ENCODE peak calls at places on chromosome 18, in seven cellular contexts. A is HCT116, F is H1, J is SK-N-SH, B is GM12878, D is HepG2, E is K562. H is an unnamed sample.

GRCh38 chr18:70417847-70418246 is 129.0 kb downstream of the SOCS6 start:
- DNase-seq in D (no peak), J (peak), E (no peak), B (no peak), A (no peak), F (no peak), H (no peak)

GRCh38 chr18:3015203-3015590 is 2.3 kb upstream of the LPIN2 start:
- DNase-seq in F (no peak), E (peak), D (peak), J (no peak), A (peak), B (no peak), H (no peak)

GRCh38 chr18:76923485-76924085 is 101.2 kb downstream of the ZNF236 start:
- DNase-seq in J (peak), D (peak), A (peak), E (peak), B (no peak), F (peak), H (peak)

GRCh38 chr18:10420561-10421352 is 33.7 kb upstream of the APCDD1 start:
- DNase-seq in F (no peak), D (no peak), E (no peak), B (no peak), A (no peak), J (no peak), H (no peak)

GRCh38 chr18:73487956-73488355 is 620.2 kb upstream of the NETO1 start:
- DNase-seq in F (no peak), B (no peak), J (no peak), A (no peak), D (no peak), E (no peak), H (no peak)

GRCh38 chr18:845152-845819 is 33.2 kb upstream of the YES1 start:
- DNase-seq in A (peak), B (no peak), D (peak), E (no peak), F (no peak), J (no peak), H (no peak)

GRCh38 chr18:57901819-57902600 is 98.9 kb upstream of the ATP8B1 start:
- DNase-seq in A (no peak), D (peak), J (no peak), F (no peak), E (no peak), B (no peak), H (no peak)

GRCh38 chr18:24603151-24603550 is 142.7 kb downstream of the HRH4 start:
- DNase-seq in B (no peak), F (no peak), D (no peak), E (no peak), A (no peak), J (no peak), H (no peak)

GRCh38 chr18:38009335-38009734 is 443.7 kb upstream of the CELF4 start:
- DNase-seq in F (no peak), E (no peak), B (no peak), J (no peak), A (no peak), D (no peak), H (no peak)

GRCh38 chr18:70121842-70122241 is 83.6 kb downstream of the RTTN start:
- DNase-seq in A (no peak), E (no peak), D (no peak), B (peak), F (no peak), J (no peak), H (no peak)

GRCh38 chr18:63736856-63737255 is 34.1 kb downstream of the SERPINB11 start:
- DNase-seq in E (no peak), A (peak), F (no peak), D (no peak), B (no peak), J (no peak), H (no peak)

GRCh38 chr18:32669549-32670165 is 103.2 kb downstream of the KLHL14 start:
- DNase-seq in D (peak), J (peak), B (no peak), E (no peak), F (peak), A (no peak), H (no peak)

GRCh38 chr18:2905802-2906521 is 59.2 kb downstream of the EMILIN2 start:
- DNase-seq in D (peak), J (peak), A (peak), B (no peak), F (peak), E (no peak), H (no peak)

GRCh38 chr18:80154293-80154692 is 45.2 kb downstream of the ADNP2 start:
- DNase-seq in E (peak), B (peak), F (no peak), A (no peak), D (peak), J (no peak), H (peak)

GRCh38 chr18:32213693-32214092 is 23.9 kb downstream of the MEP1B start:
- DNase-seq in J (no peak), A (no peak), E (no peak), F (no peak), B (no peak), D (peak), H (no peak)

GRCh38 chr18:80106482-80107051 is 2.5 kb upstream of the ADNP2 start:
- DNase-seq in A (no peak), B (no peak), F (no peak), D (peak), E (no peak), J (no peak), H (peak)

GRCh38 chr18:47606526-47606925 is 323.9 kb downstream of the SMAD2 start:
- DNase-seq in F (peak), A (no peak), E (no peak), B (no peak), J (no peak), D (no peak), H (no peak)

GRCh38 chr18:53950545-53950944 is 273.9 kb downstream of the MBD2 start:
- DNase-seq in E (no peak), F (no peak), D (no peak), J (no peak), B (no peak), A (no peak), H (no peak)

GRCh38 chr18:10035306-10035991 is 121.6 kb downstream of the VAPA start:
- DNase-seq in F (no peak), B (no peak), A (no peak), E (no peak), D (no peak), J (no peak), H (no peak)

GRCh38 chr18:79511671-79512301 is 116.1 kb downstream of the NFATC1 start:
- DNase-seq in F (peak), B (no peak), E (no peak), J (peak), A (no peak), D (no peak), H (no peak)

GRCh38 chr18:54942569-54942968 is 16.7 kb downstream of the CCDC68 start:
- DNase-seq in J (no peak), F (no peak), D (no peak), E (no peak), A (no peak), B (no peak), H (no peak)

GRCh38 chr18:2169656-2170055 is 401.6 kb downstream of the METTL4 start:
- DNase-seq in A (no peak), E (no peak), J (no peak), D (no peak), F (no peak), B (no peak), H (no peak)

GRCh38 chr18:47719096-47719780 is 211.2 kb downstream of the SMAD2 start:
- DNase-seq in A (no peak), E (no peak), B (no peak), F (no peak), D (no peak), J (no peak), H (no peak)

GRCh38 chr18:11657554-11657953 is 31.5 kb upstream of the GNAL start:
- DNase-seq in J (no peak), D (no peak), A (no peak), E (no peak), F (no peak), B (no peak), H (no peak)

GRCh38 chr18:9755603-9756002 is 47.5 kb downstream of the RAB31 start:
- DNase-seq in A (no peak), J (no peak), F (no peak), B (no peak), D (no peak), E (no peak), H (no peak)

GRCh38 chr18:58863539-58864145 is 1.0 kb upstream of the ZNF532 start:
- DNase-seq in D (no peak), A (no peak), B (no peak), E (no peak), F (no peak), J (peak), H (peak)

GRCh38 chr18:6057604-6058003 is 162.3 kb upstream of the TMEM200C start:
- DNase-seq in E (no peak), B (no peak), F (no peak), A (no peak), D (no peak), J (no peak), H (no peak)

GRCh38 chr18:62976227-62976626 is 260.9 kb downstream of the PHLPP1 start:
- DNase-seq in J (no peak), E (no peak), B (no peak), A (no peak), F (no peak), D (no peak), H (no peak)

GRCh38 chr18:35616664-35617423 is 35.3 kb downstream of the GALNT1 start:
- DNase-seq in J (peak), E (no peak), F (no peak), A (no peak), B (peak), D (no peak), H (no peak)

GRCh38 chr18:78772369-78773302 is 207.0 kb upstream of the SALL3 start:
- DNase-seq in E (no peak), A (no peak), B (no peak), F (no peak), D (no peak), J (no peak), H (no peak)

GRCh38 chr18:48142994-48143393 is 212.5 kb upstream of the SMAD2 start:
- DNase-seq in B (no peak), D (no peak), J (no peak), E (no peak), F (no peak), A (no peak), H (no peak)

GRCh38 chr18:3044931-3045698 is 32.2 kb upstream of the LPIN2 start:
- DNase-seq in A (no peak), D (peak), F (no peak), J (no peak), B (no peak), E (no peak), H (peak)

GRCh38 chr18:55585586-55586521 is 2.1 kb downstream of the TCF4 start:
- DNase-seq in F (no peak), B (no peak), E (no peak), J (no peak), A (no peak), D (no peak), H (no peak)

GRCh38 chr18:32328379-32328778 is 138.5 kb downstream of the MEP1B start:
- DNase-seq in F (no peak), E (no peak), D (no peak), J (no peak), B (no peak), A (no peak), H (no peak)

GRCh38 chr18:9181275-9181674 is 44.7 kb downstream of the ANKRD12 start:
- DNase-seq in E (no peak), F (no peak), A (no peak), D (no peak), J (no peak), B (no peak), H (no peak)

GRCh38 chr18:76972838-76973237 is 150.5 kb downstream of the ZNF236 start:
- DNase-seq in D (no peak), E (no peak), B (no peak), F (no peak), J (no peak), A (no peak), H (no peak)

GRCh38 chr18:71485578-71485977 is 1058.6 kb downstream of the CBLN2 start:
- DNase-seq in B (no peak), A (no peak), E (no peak), F (no peak), D (no peak), J (no peak), H (no peak)

DNA sequence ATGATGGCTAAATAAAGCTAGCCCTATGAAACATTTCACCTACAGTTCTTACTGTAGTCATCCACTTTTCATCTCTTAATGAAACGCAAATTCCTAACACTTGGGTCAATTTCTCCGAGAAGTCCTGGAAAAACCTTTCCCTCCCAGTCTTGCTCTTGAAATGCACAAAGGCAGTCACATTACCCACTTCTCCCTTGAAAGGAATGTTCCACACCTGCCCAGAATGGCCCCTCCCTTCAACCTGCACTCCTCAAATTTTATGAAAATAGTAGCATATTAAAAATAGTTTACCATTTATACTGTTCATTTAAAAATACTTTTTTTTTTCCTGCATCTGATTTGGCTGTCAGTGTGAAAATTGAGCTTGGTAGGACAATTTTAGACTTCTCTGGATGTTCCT is 64.7 kb upstream of the ACAA2 start:
- DNase-seq in B (no peak), A (no peak), J (no peak), D (no peak), E (no peak), F (no peak), H (no peak)
- TF ChIP-seq JUND in B (no peak), A (no peak), J (no peak), D (no peak), E (no peak), F (no peak), H (no peak)

GRCh38 chr18:49479381-49480137 is 7.5 kb downstream of the C18orf32 start:
- DNase-seq in A (no peak), F (no peak), J (no peak), B (no peak), D (no peak), E (peak), H (no peak)
- TF ChIP-seq JUND in A (no peak), F (no peak), J (no peak), B (no peak), D (no peak), E (peak), H (no peak)

GRCh38 chr18:46428368-46428767 is 228.7 kb downstream of the LOXHD1 start:
- DNase-seq in E (no peak), F (no peak), A (no peak), D (no peak), B (no peak), J (no peak), H (no peak)
- TF ChIP-seq JUND in E (no peak), F (no peak), A (no peak), D (no peak), B (no peak), J (no peak), H (no peak)

DNA sequence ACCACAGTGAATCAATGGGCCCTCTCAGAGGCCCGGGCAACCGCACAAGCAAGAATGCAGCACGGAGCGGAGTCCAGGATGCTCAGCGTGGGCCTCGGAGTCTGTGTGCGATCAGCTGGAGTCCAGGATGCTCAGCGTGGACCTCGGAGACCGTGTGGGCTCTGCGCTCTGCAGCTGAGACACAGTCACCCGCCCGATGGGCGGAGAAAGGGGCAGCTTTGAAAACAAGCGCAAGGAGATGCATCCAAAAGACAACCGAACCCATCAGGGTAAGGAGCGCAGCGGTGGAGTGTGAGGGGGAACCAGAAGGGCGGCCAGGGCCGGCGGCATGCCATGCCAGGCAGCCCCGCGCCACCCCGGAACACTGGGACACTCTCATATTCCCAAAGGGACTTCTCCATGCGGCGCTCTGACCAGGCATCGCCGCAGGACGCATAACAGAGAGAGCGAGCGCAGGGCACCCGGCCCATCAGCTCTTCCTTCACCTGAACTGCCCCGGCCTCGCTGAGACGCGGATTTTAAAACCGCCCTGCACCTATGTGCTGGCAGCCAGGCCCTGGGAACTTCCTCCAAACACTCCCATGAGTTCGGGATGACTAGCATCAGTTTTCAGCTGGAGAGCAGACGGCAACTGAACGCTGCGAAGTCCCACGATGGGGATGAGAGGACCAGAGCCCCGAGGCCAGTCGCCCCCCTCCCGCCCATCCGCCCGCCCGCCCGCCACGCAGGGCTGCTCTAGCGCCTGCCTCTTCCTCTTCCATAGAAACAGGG is 44.7 kb downstream of the MC5R start:
- DNase-seq in D (no peak), J (no peak), A (no peak), F (peak), E (no peak), B (no peak), H (peak)
- TF ChIP-seq JUND in D (no peak), J (no peak), A (no peak), F (no peak), E (no peak), B (no peak), H (no peak)

GRCh38 chr18:22238036-22238435 is 68.6 kb downstream of the GATA6 start:
- DNase-seq in E (no peak), F (no peak), B (no peak), D (no peak), J (no peak), A (no peak), H (no peak)
- TF ChIP-seq JUND in E (no peak), F (no peak), B (no peak), D (no peak), J (no peak), A (no peak), H (no peak)

GRCh38 chr18:74940856-74941255 is 268.1 kb downstream of the PTGR3 start:
- DNase-seq in E (no peak), J (no peak), B (no peak), A (no peak), F (no peak), D (no peak), H (no peak)

GRCh38 chr18:74946646-74947045 is 262.3 kb downstream of the PTGR3 start:
- DNase-seq in F (no peak), E (no peak), B (no peak), A (no peak), D (no peak), J (peak), H (no peak)

GRCh38 chr18:74945774-74946545 is 263.0 kb downstream of the PTGR3 start:
- DNase-seq in A (no peak), E (no peak), B (no peak), J (no peak), D (no peak), F (no peak), H (no peak)

GRCh38 chr18:74944676-74945075 is 264.3 kb downstream of the PTGR3 start:
- DNase-seq in E (no peak), A (no peak), F (no peak), B (no peak), J (no peak), D (no peak), H (no peak)

GRCh38 chr18:74942319-74942910 is 266.5 kb downstream of the PTGR3 start:
- DNase-seq in A (no peak), E (no peak), D (no peak), B (peak), F (no peak), J (no peak), H (no peak)
- TF ChIP-seq JUND in A (no peak), E (no peak), D (no peak), B (no peak), F (no peak), J (no peak), H (no peak)

GRCh38 chr18:41719808-41720207 is 235.2 kb upstream of the PIK3C3 start:
- DNase-seq in D (no peak), A (no peak), B (no peak), J (no peak), F (no peak), E (no peak), H (no peak)

GRCh38 chr18:41713969-41714700 is 240.9 kb upstream of the PIK3C3 start:
- DNase-seq in B (no peak), J (no peak), F (no peak), E (no peak), A (no peak), D (no peak), H (no peak)

GRCh38 chr18:41720226-41720625 is 234.8 kb upstream of the PIK3C3 start:
- DNase-seq in F (no peak), A (no peak), D (no peak), J (no peak), B (no peak), E (no peak), H (no peak)

DNA sequence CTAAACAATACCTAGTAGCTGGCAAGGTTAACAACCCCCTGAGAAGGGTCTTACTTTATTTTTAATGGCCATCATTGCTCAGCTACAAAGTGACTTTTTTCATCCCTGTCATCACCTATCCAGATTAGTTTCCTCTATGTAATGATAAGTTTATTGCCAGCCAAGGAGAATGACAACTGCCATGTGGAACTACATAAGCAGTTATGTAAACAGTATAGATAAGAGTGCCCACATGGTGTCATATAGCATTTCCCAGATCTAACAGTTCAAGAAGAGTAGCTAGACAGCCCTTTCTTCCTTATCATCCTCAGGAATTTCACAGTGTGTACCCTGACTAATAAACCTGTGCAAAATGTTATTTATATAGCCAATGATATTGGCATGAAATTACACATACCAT is 240.2 kb upstream of the PIK3C3 start:
- DNase-seq in E (no peak), J (no peak), A (no peak), F (no peak), D (no peak), B (no peak), H (no peak)
- TF ChIP-seq JUND in E (no peak), J (no peak), A (no peak), F (no peak), D (no peak), B (no peak), H (no peak)